ENCODE peak calls at places on chromosomes 16 and 17, in nine cellular contexts. H is tibial artery, Z is epithelial cell of esophagus, R is neural progenitor cell, D is Peyer's patch, G is mesothelial cell of epicardium, C is kidney epithelial cell, Q is fibroblast of the aortic adventitia, S is left ventricle myocardium inferior. L is an unnamed sample.

GRCh38 chr17:65154770-65155589 is 17.8 kb downstream of the RGS9 start:
- DNase-seq in S (no peak), Q (peak), Z (peak), R (no peak), C (no peak), D (no peak), G (no peak), H (no peak), L (no peak)

GRCh38 chr16:49631521-49632041 is 224.3 kb downstream of the ZNF423 start:
- DNase-seq in D (no peak), Z (no peak), C (no peak), Q (peak), S (no peak), H (peak), R (no peak), G (no peak), L (no peak)

GRCh38 chr16:4696172-4696904 is 3.0 kb downstream of the NUDT16L1 start:
- DNase-seq in S (peak), R (no peak), H (no peak), Z (no peak), C (no peak), Q (peak), D (no peak), G (no peak), L (no peak)

GRCh38 chr17:1180958-1181768 is 1.4 kb upstream of the ABR start:
- DNase-seq in Z (no peak), H (no peak), D (peak), G (no peak), R (peak), S (no peak), C (no peak), Q (no peak), L (no peak)

GRCh38 chr16:50306287-50306686 is 39.9 kb downstream of the ADCY7 start:
- DNase-seq in C (no peak), R (no peak), D (no peak), H (peak), S (no peak), Z (no peak), G (peak), Q (no peak), L (no peak)

GRCh38 chr17:44820631-44821196 is 9.4 kb downstream of the GJC1 start:
- DNase-seq in H (no peak), D (no peak), Z (peak), G (no peak), R (no peak), Q (peak), S (no peak), C (peak), L (peak)

GRCh38 chr17:17628388-17629008 is 37.0 kb upstream of the PEMT start:
- DNase-seq in G (no peak), D (peak), S (no peak), Z (no peak), R (no peak), C (no peak), Q (no peak), H (no peak), L (peak)

GRCh38 chr17:44359458-44360143 is 4.1 kb downstream of the FAM171A2 start:
- DNase-seq in S (no peak), Z (no peak), R (no peak), C (no peak), Q (no peak), H (peak), G (no peak), D (no peak), L (no peak)

GRCh38 chr17:48597775-48598631 is 4.4 kb upstream of the HOXB5 start:
- DNase-seq in Q (peak), H (no peak), Z (no peak), C (no peak), S (no peak), R (peak), G (peak), D (no peak), L (peak)

GRCh38 chr17:69860142-69860680 is 214.8 kb upstream of the KCNJ16 start:
- DNase-seq in D (no peak), C (no peak), R (no peak), Z (peak), H (no peak), G (no peak), S (no peak), Q (no peak), L (no peak)

GRCh38 chr16:87723224-87723619 is 42.6 kb downstream of the KLHDC4 start:
- DNase-seq in Q (peak), H (no peak), G (peak), S (peak), C (peak), Z (peak), R (no peak), D (peak), L (no peak)

GRCh38 chr16:593406-593805 is 3.5 kb downstream of the RAB40C start:
- DNase-seq in G (no peak), S (no peak), H (no peak), R (no peak), D (no peak), Q (no peak), C (no peak), Z (peak), L (peak)

GRCh38 chr17:37848690-37849616 is 75.3 kb upstream of the TBC1D3K start:
- DNase-seq in Z (peak), S (no peak), R (no peak), Q (no peak), H (no peak), D (no peak), C (peak), G (no peak), L (peak)

GRCh38 chr17:45794840-45795239 is 10.7 kb downstream of the CRHR1 start:
- DNase-seq in R (peak), D (no peak), S (no peak), H (no peak), C (no peak), Q (no peak), G (no peak), Z (peak), L (peak)

GRCh38 chr17:43399839-43400328 is 1.1 kb downstream of the ARL4D start:
- DNase-seq in C (no peak), D (no peak), H (peak), R (no peak), Q (peak), Z (peak), S (no peak), G (no peak), L (no peak)

GRCh38 chr16:17177968-17178880 is 292.5 kb downstream of the XYLT1 start:
- DNase-seq in Z (no peak), Q (peak), R (peak), S (no peak), G (no peak), H (no peak), C (no peak), D (no peak), L (no peak)

GRCh38 chr16:71367243-71367976 is 8.9 kb downstream of the CALB2 start:
- DNase-seq in D (no peak), C (no peak), Q (peak), R (peak), S (no peak), Z (peak), H (no peak), G (peak), L (peak)

GRCh38 chr16:66639091-66639885 is 34.8 kb downstream of the CMTM3 start:
- DNase-seq in R (no peak), Z (peak), G (no peak), D (no peak), S (no peak), Q (peak), C (no peak), H (no peak), L (no peak)

GRCh38 chr17:39627717-39628516 is 1.2 kb downstream of the PPP1R1B start:
- DNase-seq in Z (no peak), S (no peak), Q (no peak), C (no peak), R (peak), H (no peak), G (no peak), D (no peak), L (peak)

GRCh38 chr16:83887564-83887963 is 11.4 kb upstream of the MLYCD start:
- DNase-seq in S (no peak), Z (no peak), D (no peak), R (peak), G (no peak), H (no peak), C (no peak), Q (no peak), L (no peak)

GRCh38 chr16:83886199-83886971 is 12.5 kb upstream of the MLYCD start:
- DNase-seq in S (no peak), R (no peak), Q (no peak), D (no peak), C (no peak), G (no peak), H (no peak), Z (no peak), L (no peak)

GRCh38 chr16:83888672-83889044 is 10.3 kb upstream of the MLYCD start:
- DNase-seq in R (no peak), D (no peak), Q (no peak), S (no peak), G (no peak), H (no peak), Z (no peak), C (no peak), L (no peak)

GRCh38 chr16:83890359-83890758 is 8.6 kb upstream of the MLYCD start:
- DNase-seq in D (no peak), G (no peak), R (no peak), C (no peak), Q (no peak), Z (no peak), S (no peak), H (no peak), L (no peak)

DNA sequence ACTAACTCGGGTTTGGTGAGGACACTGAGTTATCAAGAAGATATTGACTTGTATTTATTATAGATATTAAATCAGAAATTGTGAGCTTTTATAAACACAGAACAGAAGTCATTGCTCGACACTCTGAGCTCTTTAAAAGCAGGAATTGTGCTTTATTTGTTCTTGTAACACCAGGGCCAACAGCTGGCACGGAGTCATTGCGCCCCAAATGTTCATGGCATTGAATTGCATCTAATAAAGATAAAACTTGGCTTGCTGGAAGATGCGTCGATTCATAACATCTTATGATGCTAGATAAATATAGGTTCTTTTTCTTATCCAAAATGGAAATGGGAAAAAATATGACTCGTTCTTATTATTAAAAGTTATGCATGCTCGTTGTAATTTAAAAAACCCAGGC is 11.8 kb upstream of the MLYCD start:
- DNase-seq in R (peak), D (no peak), Q (no peak), C (no peak), S (no peak), H (no peak), Z (peak), G (no peak), L (no peak)
- TF ChIP-seq CTCF in R (peak), D (no peak), Q (peak), C (peak), S (no peak), H (no peak), Z (peak), G (no peak), L (no peak)

GRCh38 chr16:1906052-1906845 is 12.0 kb downstream of the HS3ST6 start:
- DNase-seq in G (no peak), R (peak), D (no peak), C (no peak), Z (no peak), Q (no peak), H (no peak), S (no peak), L (no peak)
- TF ChIP-seq CTCF in G (no peak), R (no peak), D (no peak), C (no peak), Z (no peak), Q (no peak), H (no peak), S (no peak), L (no peak)

GRCh38 chr17:3012926-3013581 is 50.4 kb downstream of the OR1D5 start:
- DNase-seq in R (peak), D (peak), Z (peak), G (peak), C (no peak), S (peak), Q (peak), H (no peak), L (peak)
- TF ChIP-seq CTCF in R (peak), D (peak), Z (peak), G (peak), C (peak), S (peak), Q (peak), H (peak), L (peak)

GRCh38 chr16:30753596-30753995 is 5.4 kb downstream of the PHKG2 start:
- DNase-seq in C (no peak), Q (no peak), D (no peak), S (no peak), G (no peak), H (no peak), Z (no peak), R (no peak), L (no peak)
- TF ChIP-seq CTCF in C (no peak), Q (no peak), D (no peak), S (no peak), G (no peak), H (no peak), Z (no peak), R (no peak), L (no peak)

DNA sequence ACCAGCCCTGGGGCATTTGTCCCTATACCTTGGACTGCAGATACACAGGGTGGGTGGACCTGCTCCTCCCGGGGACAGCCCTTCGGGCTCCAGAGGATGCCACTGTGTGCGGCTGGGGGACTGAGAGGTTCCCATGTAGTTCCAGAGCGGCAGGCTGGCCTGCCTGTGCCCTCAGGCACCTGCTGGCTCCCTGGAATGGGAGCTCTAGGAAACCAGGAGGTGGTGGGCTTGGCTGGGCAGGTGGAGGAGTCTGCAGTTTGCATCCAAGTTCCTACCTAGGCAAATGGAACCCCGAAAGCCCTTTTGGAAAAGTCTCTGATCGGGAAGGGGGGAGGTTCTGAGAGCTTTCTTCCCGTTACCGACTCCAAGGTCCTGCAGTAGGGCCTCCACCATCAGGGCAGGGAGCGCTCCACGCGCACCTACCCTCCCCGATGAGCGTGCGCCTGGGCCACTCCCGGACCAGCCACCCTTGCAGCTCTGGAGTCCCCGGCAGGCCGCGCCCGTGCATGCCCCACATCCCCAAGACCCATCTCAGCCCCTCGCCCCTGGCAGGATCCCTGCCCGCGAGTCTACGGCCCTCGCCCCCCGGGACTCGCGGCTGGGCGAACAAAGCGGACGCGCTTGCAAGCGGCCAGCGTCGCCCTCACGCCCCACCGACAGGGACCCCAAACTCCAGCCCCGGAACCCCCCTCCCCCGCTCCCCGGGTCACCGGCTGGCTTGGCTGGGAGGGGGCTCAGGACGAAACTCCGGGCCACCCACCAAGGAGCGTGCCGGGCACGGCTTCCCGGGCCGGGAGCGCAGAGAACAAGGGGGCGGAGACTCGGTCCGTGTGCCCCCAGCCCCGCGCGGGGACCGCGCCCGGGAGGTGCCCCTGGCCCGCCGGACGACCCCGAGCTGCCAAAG is 707 bp downstream of the DBNDD1 start:
- DNase-seq in D (no peak), R (peak), S (no peak), H (no peak), Q (no peak), Z (peak), G (peak), C (no peak), L (peak)
- TF ChIP-seq CTCF in D (no peak), R (no peak), S (no peak), H (no peak), Q (no peak), Z (no peak), G (no peak), C (no peak), L (no peak)

GRCh38 chr17:6799738-6800137 is 23.7 kb downstream of the FBXO39 start:
- DNase-seq in Z (no peak), S (no peak), Q (no peak), H (no peak), R (no peak), G (no peak), C (no peak), D (no peak), L (no peak)

GRCh38 chr17:6796887-6797490 is 21.0 kb downstream of the FBXO39 start:
- DNase-seq in C (no peak), R (no peak), Z (peak), S (no peak), Q (no peak), D (no peak), H (no peak), G (no peak), L (no peak)

GRCh38 chr17:6797718-6798351 is 21.8 kb downstream of the FBXO39 start:
- DNase-seq in R (no peak), G (no peak), Q (no peak), D (no peak), S (no peak), Z (peak), C (no peak), H (no peak), L (no peak)

GRCh38 chr17:6793748-6794493 is 17.9 kb downstream of the FBXO39 start:
- DNase-seq in S (no peak), G (no peak), Z (no peak), H (no peak), C (no peak), Q (no peak), D (no peak), R (no peak), L (no peak)

GRCh38 chr17:6796017-6796886 is 20.2 kb downstream of the FBXO39 start:
- DNase-seq in D (no peak), C (no peak), G (no peak), S (no peak), R (no peak), H (no peak), Z (peak), Q (no peak), L (no peak)
- TF ChIP-seq CTCF in D (no peak), C (no peak), G (no peak), S (no peak), R (no peak), H (no peak), Z (no peak), Q (no peak), L (no peak)

DNA sequence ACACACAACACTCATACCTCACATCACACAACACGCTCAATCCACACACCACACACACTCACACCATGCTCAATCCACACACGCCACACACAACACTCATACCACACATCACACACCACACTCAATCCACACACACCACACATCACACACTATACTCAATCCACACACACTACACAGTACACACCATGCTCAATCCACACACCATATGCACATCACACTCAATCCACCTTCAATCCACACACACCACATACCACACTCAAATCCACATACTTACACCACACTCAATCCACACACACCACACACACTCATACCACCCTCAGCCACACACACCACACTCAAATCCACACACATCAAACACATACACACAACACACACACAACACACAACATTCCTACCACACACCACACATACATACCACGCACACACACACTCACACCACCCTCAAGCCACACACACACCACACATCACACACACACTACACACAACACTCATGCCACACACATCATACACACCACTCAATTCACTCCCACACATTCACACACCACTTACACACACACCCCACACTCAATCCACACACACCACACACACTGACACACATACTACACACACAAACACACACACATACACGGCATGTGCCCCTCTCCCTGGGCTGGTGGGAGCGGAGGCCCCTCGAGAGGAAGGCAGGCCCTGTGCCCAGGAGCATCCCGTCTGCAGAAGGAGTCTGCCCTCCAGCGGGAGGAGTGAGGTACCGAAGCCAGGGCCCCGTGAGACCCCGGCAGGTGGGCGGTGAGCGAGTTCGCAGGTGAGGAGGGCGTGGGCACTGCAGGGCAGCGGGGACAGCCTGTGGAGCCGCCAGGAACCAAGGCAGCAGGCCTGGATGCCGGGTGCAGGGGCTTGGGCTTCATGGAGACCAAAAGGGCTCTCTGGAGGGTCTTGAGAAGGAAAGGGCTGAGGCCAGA is 33.1 kb upstream of the RPTOR start:
- DNase-seq in G (no peak), S (no peak), D (no peak), Z (no peak), R (peak), H (no peak), Q (no peak), C (no peak), L (no peak)
- TF ChIP-seq CTCF in G (no peak), S (no peak), D (no peak), Z (no peak), R (peak), H (no peak), Q (no peak), C (peak), L (no peak)

GRCh38 chr17:76075364-76076099 is 951 bp downstream of the GALR2 start:
- DNase-seq in Z (peak), D (no peak), H (no peak), G (no peak), R (peak), Q (no peak), C (no peak), S (no peak), L (peak)
- TF ChIP-seq CTCF in Z (peak), D (no peak), H (no peak), G (no peak), R (peak), Q (no peak), C (peak), S (no peak), L (peak)

GRCh38 chr16:57906385-57907316 is 64.3 kb downstream of the CNGB1 start:
- DNase-seq in D (no peak), C (no peak), H (no peak), S (no peak), Z (no peak), Q (no peak), G (no peak), R (peak), L (no peak)
- TF ChIP-seq CTCF in D (no peak), C (peak), H (peak), S (peak), Z (peak), Q (peak), G (no peak), R (peak), L (peak)

GRCh38 chr17:49784636-49785035 is 3.8 kb upstream of the KAT7 start:
- DNase-seq in R (no peak), Z (no peak), Q (no peak), H (no peak), G (no peak), C (no peak), S (no peak), D (no peak), L (no peak)

GRCh38 chr17:49788443-49789277 is at the start of gene KAT7:
- DNase-seq in C (peak), Q (peak), H (peak), D (peak), R (peak), S (peak), G (peak), Z (peak), L (peak)

GRCh38 chr17:49789278-49789578 is 747 bp downstream of the KAT7 start:
- DNase-seq in H (no peak), R (no peak), C (no peak), Z (no peak), S (no peak), D (no peak), G (no peak), Q (no peak), L (no peak)

GRCh38 chr17:49783051-49783715 is 5.3 kb upstream of the KAT7 start:
- DNase-seq in D (no peak), Z (no peak), H (peak), G (no peak), R (no peak), S (peak), Q (peak), C (no peak), L (no peak)

GRCh38 chr17:49787932-49788442 is 494 bp upstream of the KAT7 start:
- DNase-seq in H (no peak), C (no peak), Q (no peak), R (peak), Z (peak), G (no peak), S (no peak), D (no peak), L (no peak)
- TF ChIP-seq CTCF in H (no peak), C (no peak), Q (no peak), R (no peak), Z (no peak), G (no peak), S (no peak), D (no peak), L (no peak)